ENCODE peak calls at places on chromosomes 11 and 22, in six cellular contexts. Z is astrocyte of the spinal cord, O is choroid plexus epithelial cell, A is GM12878, H is psoas muscle, B is AG10803. X is an unnamed sample.

GRCh38 chr11:17691550-17691949 is 27.8 kb upstream of the MYOD1 start:
- DNase-seq in Z (no peak), O (no peak), A (no peak), H (no peak), B (no peak), X (no peak)

GRCh38 chr11:59053387-59053786 is 32.7 kb upstream of the GLYATL1B start:
- DNase-seq in Z (peak), O (peak), A (no peak), H (peak), B (peak), X (peak)

GRCh38 chr22:26958378-26958777 is 301.0 kb downstream of the MIAT start:
- DNase-seq in Z (no peak), O (no peak), A (no peak), H (no peak), B (no peak), X (no peak)

GRCh38 chr22:30606455-30607299 is at the start of gene TCN2:
- DNase-seq in Z (peak), O (peak), A (no peak), H (peak), B (peak), X (peak)

GRCh38 chr11:124799384-124800225 is 601 bp downstream of the MSANTD2 start:
- DNase-seq in Z (peak), O (peak), A (no peak), H (peak), B (peak), X (no peak)

GRCh38 chr11:46977038-46977818 is 40.7 kb downstream of the CSTPP1 start:
- DNase-seq in Z (peak), O (peak), A (no peak), H (no peak), B (no peak), X (no peak)

GRCh38 chr11:76233936-76234703 is 27.8 kb upstream of the WNT11 start:
- DNase-seq in Z (peak), O (peak), A (peak), H (peak), B (peak), X (peak)

GRCh38 chr11:26992031-26992541 is 1.8 kb upstream of the FIBIN start:
- DNase-seq in Z (peak), O (peak), A (no peak), H (no peak), B (peak), X (peak)

GRCh38 chr22:38353701-38354100 is 36.5 kb upstream of the CSNK1E start:
- DNase-seq in Z (no peak), O (no peak), A (no peak), H (no peak), B (no peak), X (no peak)

GRCh38 chr22:38176170-38176741 is 5.4 kb downstream of the PLA2G6 start:
- DNase-seq in Z (peak), O (peak), A (peak), H (peak), B (peak), X (peak)

GRCh38 chr11:8838248-8838647 is 72.7 kb upstream of the AKIP1 start:
- DNase-seq in Z (peak), O (peak), A (no peak), H (no peak), B (peak), X (peak)

GRCh38 chr11:7057641-7058040 is 31.2 kb upstream of the RBMXL2 start:
- DNase-seq in Z (no peak), O (no peak), A (no peak), H (no peak), B (no peak), X (peak)

GRCh38 chr11:124123587-124123986 is 8.3 kb downstream of the VWA5A start:
- DNase-seq in Z (no peak), O (peak), A (no peak), H (no peak), B (no peak), X (no peak)

GRCh38 chr22:35766654-35767580 is 49.2 kb downstream of the APOL5 start:
- DNase-seq in Z (peak), O (no peak), A (no peak), H (no peak), B (peak), X (peak)

GRCh38 chr11:66407651-66408050 is 13.2 kb upstream of the NPAS4 start:
- DNase-seq in Z (no peak), O (no peak), A (no peak), H (no peak), B (no peak), X (no peak)

GRCh38 chr11:66411323-66411722 is 9.5 kb upstream of the NPAS4 start:
- DNase-seq in Z (no peak), O (no peak), A (no peak), H (no peak), B (no peak), X (no peak)

GRCh38 chr11:66410191-66410590 is 10.6 kb upstream of the NPAS4 start:
- DNase-seq in Z (no peak), O (no peak), A (no peak), H (no peak), B (no peak), X (no peak)

GRCh38 chr11:66409226-66409625 is 11.6 kb upstream of the NPAS4 start:
- DNase-seq in Z (no peak), O (no peak), A (no peak), H (no peak), B (no peak), X (no peak)

DNA sequence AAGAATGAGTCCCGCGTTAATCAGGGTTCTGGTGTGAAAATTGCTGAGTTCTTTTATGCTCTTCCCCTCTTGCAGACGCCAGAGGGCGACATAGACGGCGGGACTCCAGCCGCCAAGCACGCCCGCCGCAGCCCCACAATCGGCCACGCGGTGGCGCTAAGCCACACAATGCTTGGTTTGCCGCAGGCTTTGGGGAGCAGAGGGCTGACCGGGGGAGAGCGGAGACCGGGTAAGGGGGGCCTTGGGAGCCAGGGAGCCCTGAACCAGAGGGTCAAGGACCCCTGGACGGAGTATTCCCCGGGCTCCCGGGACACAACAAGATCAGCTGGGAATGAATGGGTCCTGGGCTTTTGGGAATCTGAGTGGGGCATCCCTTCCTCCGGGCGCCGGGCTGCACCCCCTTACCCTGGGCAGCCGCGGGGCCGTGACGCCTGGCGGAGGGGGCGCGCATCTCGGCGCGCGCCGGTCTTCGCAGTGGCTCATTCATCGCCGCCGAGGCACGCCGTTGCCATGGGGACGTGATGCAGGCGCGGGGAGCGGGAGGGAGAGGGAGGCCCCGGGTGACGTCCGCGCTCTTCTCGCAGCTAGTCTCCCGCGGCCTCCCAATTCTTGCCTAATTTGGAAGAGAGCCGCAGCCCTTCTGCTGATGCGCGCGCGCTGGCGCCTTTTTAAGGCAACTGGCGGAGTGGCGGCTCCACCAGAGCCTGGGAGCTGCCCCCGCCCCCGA is 12.2 kb upstream of the NPAS4 start:
- DNase-seq in Z (peak), O (peak), A (peak), H (peak), B (peak), X (peak)
- H3K4me3 ChIP-seq in Z (peak), O (peak), A (no peak), H (peak), B (peak), X (peak)

DNA sequence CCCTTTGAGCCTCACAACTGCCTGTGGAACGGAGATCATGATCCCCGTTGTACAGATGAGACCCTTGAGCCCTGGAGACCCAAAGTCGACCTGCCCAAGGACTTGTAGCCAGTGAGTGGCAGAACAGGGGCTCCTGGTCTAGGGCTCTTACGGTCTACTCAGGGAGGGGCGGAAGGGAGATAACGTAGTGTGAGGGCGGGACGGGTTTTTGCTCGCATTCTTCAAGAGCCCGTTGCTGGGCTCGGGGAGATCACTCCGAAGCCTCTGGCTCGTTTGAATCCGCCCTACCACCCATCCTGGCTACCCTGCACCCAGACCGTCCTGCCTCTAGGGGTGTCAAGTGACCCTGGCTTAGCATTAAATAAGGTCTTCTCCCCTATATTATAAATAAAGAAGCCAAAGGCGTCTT is 637 bp downstream of the CRY2 start:
- DNase-seq in Z (peak), O (peak), A (no peak), H (peak), B (peak), X (peak)
- TF ChIP-seq CTCF in Z (peak), O (peak), A (peak), H (peak), B (peak), X (peak)

GRCh38 chr22:32804823-32805585 is 3.5 kb downstream of the TIMP3 start:
- DNase-seq in Z (no peak), O (no peak), A (no peak), H (no peak), B (no peak), X (no peak)
- H3K4me3 ChIP-seq in Z (peak), O (peak), A (no peak), H (peak), B (peak), X (no peak)

GRCh38 chr11:64803163-64803845 is at the start of gene MAP4K2:
- DNase-seq in Z (peak), O (peak), A (peak), H (peak), B (peak), X (peak)
- TF ChIP-seq CTCF in Z (peak), O (no peak), A (no peak), H (peak), B (peak), X (no peak)

DNA sequence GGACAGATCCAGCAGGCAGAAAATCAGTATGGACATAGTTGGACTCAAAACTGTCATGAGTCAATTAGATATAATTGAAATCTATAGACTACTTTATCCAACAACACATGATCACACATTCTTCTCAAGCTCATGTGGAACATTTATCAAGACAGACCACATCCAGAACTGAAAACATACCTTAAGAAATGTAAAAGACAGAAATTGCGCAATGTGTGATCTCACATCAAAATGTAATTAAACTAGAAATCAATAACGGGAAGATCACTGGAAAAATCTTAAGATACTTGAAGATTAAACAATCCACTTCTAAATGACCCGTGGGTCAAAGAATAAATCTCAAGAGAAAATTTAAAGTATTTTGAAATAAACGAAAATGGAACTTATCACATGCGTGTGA is 435.3 kb downstream of the OPCML start:
- DNase-seq in Z (no peak), O (no peak), A (no peak), H (no peak), B (no peak), X (no peak)
- H3K4me3 ChIP-seq in Z (no peak), O (no peak), A (no peak), H (no peak), B (no peak), X (no peak)

GRCh38 chr22:46296257-46297150 is at the start of gene GTSE1:
- DNase-seq in Z (peak), O (peak), A (peak), H (peak), B (peak), X (peak)
- TF ChIP-seq CTCF in Z (no peak), O (peak), A (peak), H (peak), B (no peak), X (no peak)

X was measured in fibroblast of pulmonary artery.